ENCODE peak calls at places on chromosome 9, in nine cellular contexts. F is right lobe of liver, G is uterus, R is A549, K is Peyer's patch, A is HepG2, B is tibial nerve, P is suprapubic skin, U is ovary. I is an unnamed sample.

GRCh38 chr9:3527653-3527960 is 1.8 kb upstream of the RFX3 start:
- DNase-seq in P (no peak), R (no peak), A (peak; percentile 3), B (no peak), K (no peak), F (no peak), G (no peak), U (no peak), I (no peak)

GRCh38 chr9:136403915-136404800 is 4.2 kb upstream of the SNAPC4 start:
- DNase-seq in G (no peak), A (no peak), B (no peak), F (no peak), R (no peak), P (no peak), K (peak; percentile 60), U (no peak), I (no peak)

GRCh38 chr9:12516031-12516430 is 177.2 kb upstream of the TYRP1 start:
- DNase-seq in F (no peak), G (no peak), B (no peak), P (no peak), U (no peak), K (no peak), R (no peak), A (no peak), I (no peak)

GRCh38 chr9:85414399-85414798 is 327.4 kb downstream of the AGTPBP1 start:
- DNase-seq in K (no peak), A (no peak), P (no peak), B (no peak), U (no peak), R (no peak), F (no peak), G (no peak), I (no peak)

GRCh38 chr9:4269872-4270271 is 30.0 kb downstream of the GLIS3 start:
- DNase-seq in A (no peak), G (no peak), P (no peak), B (no peak), K (no peak), F (no peak), R (no peak), U (no peak), I (no peak)

GRCh38 chr9:26669641-26670040 is 223.0 kb downstream of the CAAP1 start:
- DNase-seq in K (no peak), G (no peak), P (no peak), F (no peak), A (no peak), R (no peak), B (no peak), U (no peak), I (no peak)

GRCh38 chr9:131660466-131661405 is 79.1 kb downstream of the RAPGEF1 start:
- DNase-seq in B (no peak), F (no peak), U (no peak), G (no peak), R (no peak), P (no peak), K (no peak), A (no peak), I (no peak)

GRCh38 chr9:122095010-122095767 is 2.1 kb upstream of the TTLL11 start:
- DNase-seq in A (peak; percentile 48), R (peak; percentile 77), K (peak; percentile 83), F (peak; percentile 39), U (peak; percentile 41), G (no peak), P (no peak), B (no peak), I (peak; percentile 84)

GRCh38 chr9:119722384-119722783 is 353.1 kb upstream of the BRINP1 start:
- DNase-seq in K (no peak), A (no peak), B (no peak), G (no peak), R (no peak), U (no peak), F (no peak), P (no peak), I (no peak)

GRCh38 chr9:123069010-123069481 is 35.6 kb downstream of the GPR21 start:
- DNase-seq in U (no peak), P (no peak), B (no peak), K (no peak), A (no peak), F (no peak), R (no peak), G (no peak), I (no peak)

GRCh38 chr9:124894741-124895170 is 32.8 kb downstream of the ARPC5L start:
- DNase-seq in G (no peak), B (no peak), F (no peak), A (peak; percentile 12), K (no peak), U (no peak), P (no peak), R (peak; percentile 59), I (peak; percentile 42)

GRCh38 chr9:130825051-130825651 is 9.9 kb upstream of the ABL1 start:
- DNase-seq in K (no peak), A (no peak), B (no peak), G (peak; percentile 44), F (no peak), U (peak; percentile 51), R (no peak), P (no peak), I (no peak)

GRCh38 chr9:4839470-4839912 is 46.7 kb downstream of the RCL1 start:
- DNase-seq in G (no peak), K (no peak), A (peak; percentile 98), U (no peak), R (no peak), P (no peak), F (peak; percentile 36), B (no peak), I (no peak)

GRCh38 chr9:134607971-134608370 is 33.6 kb upstream of the COL5A1 start:
- DNase-seq in P (no peak), K (no peak), F (no peak), A (no peak), G (no peak), U (no peak), R (no peak), B (no peak), I (peak; percentile 2)

GRCh38 chr9:108664309-108665255 is 191.2 kb downstream of the ACTL7B start:
- DNase-seq in G (no peak), K (no peak), F (no peak), B (no peak), P (no peak), R (no peak), A (no peak), U (no peak), I (no peak)

DNA sequence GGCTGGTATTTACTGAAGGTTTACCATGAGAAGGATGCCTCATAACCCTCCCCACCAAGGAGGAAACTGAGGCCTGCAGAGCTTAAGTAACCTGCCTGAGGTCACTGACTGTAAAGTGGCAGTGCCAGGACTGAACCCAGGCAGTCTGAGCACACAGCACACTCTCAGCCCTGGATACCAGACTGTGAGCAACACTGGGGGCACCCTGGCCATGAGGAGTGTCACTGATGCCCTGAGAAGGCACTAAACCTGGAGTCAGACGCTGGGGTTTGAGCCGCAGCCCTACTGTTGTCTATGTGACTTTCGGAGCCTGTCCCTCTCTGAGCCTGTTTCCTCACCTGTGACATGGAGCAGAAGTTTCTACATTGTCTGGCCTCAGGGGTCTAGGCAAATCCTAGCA is 36.2 kb downstream of the B4GALT1 start:
- DNase-seq in R (no peak), K (no peak), U (no peak), P (peak; percentile 29), A (no peak), G (no peak), B (no peak), F (no peak), I (no peak)
- H3K27ac ChIP-seq in R (peak overlapping the region; percentile 67), K (peak overlapping the region; percentile 79), U (no peak overlapping the region), P (peak overlapping the region; percentile 65), A (no peak overlapping the region), G (no peak overlapping the region), B (peak overlapping the region; percentile 0), F (peak overlapping the region; percentile 80), I (no peak overlapping the region)

DNA sequence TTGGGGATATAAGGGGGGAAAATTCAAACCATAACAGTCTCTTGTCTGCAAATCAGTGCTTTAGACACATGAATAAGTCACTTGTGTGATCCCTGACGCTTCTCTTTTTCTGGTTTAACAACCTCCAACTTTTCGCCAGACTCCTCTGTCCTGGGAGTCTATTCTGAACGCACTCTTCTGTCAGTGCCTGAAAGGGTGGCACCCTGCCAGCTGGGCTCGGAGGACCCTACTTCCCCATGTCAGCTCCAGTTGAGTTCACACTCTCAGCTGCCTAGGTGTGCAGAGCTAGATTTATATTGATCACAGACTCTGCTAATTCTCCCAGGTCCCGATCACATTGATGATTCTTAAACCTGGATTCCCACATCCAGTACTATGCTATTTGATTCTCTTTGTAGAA is 649.1 kb downstream of the BNC2 start:
- DNase-seq in G (no peak), B (peak; percentile 60), P (no peak), F (no peak), K (no peak), U (no peak), A (no peak), R (no peak), I (no peak)
- H3K4me1 ChIP-seq in G (no peaks in the 10 kb centered on the region), B (no peaks in the 10 kb centered on the region), P (peaks cover 20% of the 10 kb centered on the region), F (no peaks in the 10 kb centered on the region), K (no peaks in the 10 kb centered on the region), U (no peaks in the 10 kb centered on the region), A (no peaks in the 10 kb centered on the region), R (peaks cover 36% of the 10 kb centered on the region), I (no peaks in the 10 kb centered on the region)

DNA sequence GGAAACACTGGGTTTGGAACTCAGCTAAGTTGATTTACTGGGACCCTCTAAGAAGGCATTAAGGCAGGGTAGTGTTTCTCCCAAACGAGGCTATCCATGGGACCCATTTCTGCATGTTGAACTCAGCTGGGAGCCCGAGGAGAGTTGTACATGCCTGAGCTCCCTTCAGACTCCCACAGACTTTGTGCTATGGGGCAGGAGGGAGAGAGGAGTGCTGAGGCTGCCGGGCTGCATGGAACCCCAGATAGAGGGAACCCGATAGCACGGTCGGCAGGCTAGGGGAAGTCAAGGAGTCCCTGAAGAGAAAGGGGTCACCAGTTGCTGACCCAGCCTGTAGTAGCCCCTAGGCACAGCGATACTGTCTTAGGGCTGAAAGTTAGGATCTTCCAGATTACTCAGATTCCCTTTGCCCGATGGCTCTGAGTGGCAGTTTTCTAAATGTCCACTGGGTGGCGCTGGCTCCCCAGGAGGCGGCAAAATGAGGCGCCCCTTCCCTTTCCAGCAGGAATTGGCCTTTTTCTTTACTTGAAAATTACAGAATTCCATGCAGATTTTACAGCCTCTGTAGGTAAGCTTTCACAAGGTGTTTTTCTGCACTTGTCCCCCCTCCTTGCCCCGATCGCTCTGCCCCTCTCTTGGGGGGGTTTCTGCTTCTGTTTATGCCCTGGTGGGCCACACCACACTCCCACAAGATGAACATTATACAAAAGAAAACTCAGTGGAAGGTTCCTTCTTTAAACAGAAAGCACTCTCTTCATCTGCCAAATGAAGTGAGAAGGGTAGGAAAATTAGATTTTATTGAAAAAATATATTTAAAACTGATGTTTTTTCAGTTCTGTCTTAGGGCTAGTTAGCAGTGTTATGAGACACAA is 17.8 kb downstream of the NANS start:
- DNase-seq in R (peak; percentile 55), U (peak; percentile 57), B (peak; percentile 50), F (peak; percentile 58), A (peak; percentile 36), P (no peak), K (peak; percentile 89), G (peak; percentile 52), I (peak; percentile 67)
- TF ChIP-seq POLR2A in R (no peak), U (no peak), B (no peak), F (no peak), A (no peak), P (no peak), K (no peak), G (no peak), I (no peak)

DNA sequence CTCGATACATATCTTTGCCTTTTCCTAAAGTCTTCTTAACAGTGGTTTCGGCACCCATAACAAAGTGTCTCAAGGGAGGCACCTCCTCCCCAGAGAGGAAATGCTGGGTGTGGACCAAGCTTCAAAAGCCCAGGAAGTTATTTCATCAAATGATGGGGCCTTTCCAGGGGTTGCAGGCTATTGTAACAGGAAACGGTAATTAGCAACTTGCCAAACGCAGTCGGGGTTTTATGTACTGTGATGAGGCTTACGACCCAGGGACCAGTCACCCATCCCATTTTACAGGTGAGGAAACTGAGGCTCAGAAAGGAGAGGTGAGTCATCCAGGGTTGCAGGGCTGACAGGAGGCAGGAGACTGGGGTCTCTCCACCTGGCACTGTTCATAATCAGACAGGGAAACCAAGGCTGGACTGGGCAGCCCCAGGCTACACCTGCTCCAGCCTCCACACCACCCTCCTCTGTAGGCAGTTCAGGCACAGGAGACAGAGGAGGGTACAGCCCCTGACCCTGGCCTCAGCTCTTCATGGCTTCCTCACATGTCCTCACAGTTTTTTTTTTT is 30.0 kb upstream of the SUSD3 start:
- DNase-seq in K (peak; percentile 78), F (no peak), U (no peak), R (no peak), P (no peak), G (no peak), B (no peak), A (no peak), I (no peak)
- H3K27ac ChIP-seq in K (no peak overlapping the region), F (no peak overlapping the region), U (no peak overlapping the region), R (no peak overlapping the region), P (no peak overlapping the region), G (no peak overlapping the region), B (no peak overlapping the region), A (no peak overlapping the region), I (no peak overlapping the region)

I was measured in adrenal gland.